ENCODE peak calls at places on chromosomes 5 and 9, in seven cellular contexts. One of them, this sample, is unnamed.

GRCh38 chr9:134681061-134681661 is 39.6 kb downstream of the COL5A1 start:
- DNase-seq in AG10803: no peak
- DNase-seq in MM.1S: no peak
- DNase-seq in cardiac muscle cell: no peak
- DNase-seq in GM10248: no peak
- DNase-seq in AG09309: no peak
- DNase-seq in brain microvascular endothelial cell: peak
- DNase-seq in this sample: no peak

GRCh38 chr5:115068239-115069086 is 101.2 kb downstream of the TRIM36 start:
- DNase-seq in MM.1S: peak
- DNase-seq in cardiac muscle cell: peak
- DNase-seq in brain microvascular endothelial cell: peak
- DNase-seq in AG10803: peak
- DNase-seq in GM10248: no peak
- DNase-seq in AG09309: no peak
- DNase-seq in this sample: peak

GRCh38 chr9:87695523-87695922 is 30.4 kb upstream of the CTSL start:
- DNase-seq in GM10248: no peak
- DNase-seq in brain microvascular endothelial cell: no peak
- DNase-seq in cardiac muscle cell: no peak
- DNase-seq in AG09309: no peak
- DNase-seq in AG10803: no peak
- DNase-seq in MM.1S: no peak
- DNase-seq in this sample: no peak

GRCh38 chr5:170181902-170182301 is 50.9 kb upstream of the C5orf58 start:
- DNase-seq in cardiac muscle cell: no peak
- DNase-seq in AG10803: no peak
- DNase-seq in MM.1S: no peak
- DNase-seq in AG09309: no peak
- DNase-seq in GM10248: no peak
- DNase-seq in brain microvascular endothelial cell: no peak
- DNase-seq in this sample: no peak

GRCh38 chr5:5751987-5752386 is 329.5 kb downstream of the ICE1 start:
- DNase-seq in cardiac muscle cell: no peak
- DNase-seq in MM.1S: no peak
- DNase-seq in GM10248: no peak
- DNase-seq in brain microvascular endothelial cell: no peak
- DNase-seq in AG09309: no peak
- DNase-seq in AG10803: no peak
- DNase-seq in this sample: no peak

GRCh38 chr5:149452007-149452664 is 73.0 kb upstream of the IL17B start:
- DNase-seq in cardiac muscle cell: peak
- DNase-seq in AG10803: peak
- DNase-seq in AG09309: no peak
- DNase-seq in brain microvascular endothelial cell: peak
- DNase-seq in GM10248: no peak
- DNase-seq in MM.1S: no peak
- DNase-seq in this sample: no peak

GRCh38 chr9:99562263-99562565 is 259.5 kb upstream of the NR4A3 start:
- DNase-seq in brain microvascular endothelial cell: no peak
- DNase-seq in AG09309: no peak
- DNase-seq in GM10248: no peak
- DNase-seq in AG10803: no peak
- DNase-seq in MM.1S: no peak
- DNase-seq in cardiac muscle cell: no peak
- DNase-seq in this sample: no peak

GRCh38 chr5:135466178-135467050 is 14.3 kb upstream of the TIFAB start:
- DNase-seq in cardiac muscle cell: peak
- DNase-seq in GM10248: peak
- DNase-seq in brain microvascular endothelial cell: peak
- DNase-seq in AG09309: peak
- DNase-seq in AG10803: peak
- DNase-seq in MM.1S: peak
- DNase-seq in this sample: peak

GRCh38 chr5:78221964-78222451 is 72.5 kb downstream of the AP3B1 start:
- DNase-seq in AG10803: peak
- DNase-seq in GM10248: peak
- DNase-seq in MM.1S: peak
- DNase-seq in cardiac muscle cell: peak
- DNase-seq in AG09309: no peak
- DNase-seq in brain microvascular endothelial cell: peak
- DNase-seq in this sample: peak

GRCh38 chr5:104430977-104431620 is 868.5 kb upstream of the NUDT12 start:
- DNase-seq in AG09309: no peak
- DNase-seq in AG10803: no peak
- DNase-seq in GM10248: no peak
- DNase-seq in brain microvascular endothelial cell: no peak
- DNase-seq in MM.1S: no peak
- DNase-seq in cardiac muscle cell: no peak
- DNase-seq in this sample: no peak

GRCh38 chr5:17373406-17374110 is 124.5 kb upstream of the TAF11L2 start:
- DNase-seq in GM10248: no peak
- DNase-seq in AG10803: no peak
- DNase-seq in cardiac muscle cell: no peak
- DNase-seq in MM.1S: no peak
- DNase-seq in brain microvascular endothelial cell: no peak
- DNase-seq in AG09309: no peak
- DNase-seq in this sample: no peak

GRCh38 chr9:121363586-121363961 is 6.5 kb downstream of the STOM start:
- DNase-seq in AG10803: no peak
- DNase-seq in AG09309: no peak
- DNase-seq in brain microvascular endothelial cell: no peak
- DNase-seq in MM.1S: no peak
- DNase-seq in GM10248: no peak
- DNase-seq in cardiac muscle cell: no peak
- DNase-seq in this sample: no peak

GRCh38 chr9:14563902-14564578 is 129.2 kb downstream of the ZDHHC21 start:
- DNase-seq in GM10248: no peak
- DNase-seq in AG10803: no peak
- DNase-seq in MM.1S: no peak
- DNase-seq in cardiac muscle cell: no peak
- DNase-seq in AG09309: no peak
- DNase-seq in brain microvascular endothelial cell: no peak
- DNase-seq in this sample: no peak

GRCh38 chr5:55634204-55634785 is 77.8 kb downstream of the SLC38A9 start:
- DNase-seq in GM10248: no peak
- DNase-seq in brain microvascular endothelial cell: no peak
- DNase-seq in AG10803: peak
- DNase-seq in AG09309: peak
- DNase-seq in cardiac muscle cell: peak
- DNase-seq in MM.1S: no peak
- DNase-seq in this sample: no peak

GRCh38 chr5:111830333-111830732 is 73.3 kb upstream of the NREP start:
- DNase-seq in AG10803: peak
- DNase-seq in cardiac muscle cell: peak
- DNase-seq in brain microvascular endothelial cell: peak
- DNase-seq in AG09309: peak
- DNase-seq in MM.1S: no peak
- DNase-seq in GM10248: no peak
- DNase-seq in this sample: no peak

GRCh38 chr5:107900721-107901120 is 230.0 kb upstream of the EFNA5 start:
- DNase-seq in MM.1S: no peak
- DNase-seq in AG09309: no peak
- DNase-seq in AG10803: no peak
- DNase-seq in GM10248: no peak
- DNase-seq in cardiac muscle cell: no peak
- DNase-seq in brain microvascular endothelial cell: no peak
- DNase-seq in this sample: no peak

GRCh38 chr5:175363300-175363699 is 80.7 kb downstream of the DRD1 start:
- DNase-seq in MM.1S: no peak
- DNase-seq in AG10803: no peak
- DNase-seq in AG09309: no peak
- DNase-seq in brain microvascular endothelial cell: no peak
- DNase-seq in cardiac muscle cell: no peak
- DNase-seq in GM10248: no peak
- DNase-seq in this sample: no peak

GRCh38 chr9:88536951-88537742 is 2.2 kb downstream of the NXNL2 start:
- DNase-seq in brain microvascular endothelial cell: no peak
- DNase-seq in GM10248: no peak
- DNase-seq in cardiac muscle cell: no peak
- DNase-seq in AG10803: no peak
- DNase-seq in MM.1S: no peak
- DNase-seq in AG09309: no peak
- DNase-seq in this sample: no peak

GRCh38 chr5:107067391-107067790 is 603.3 kb downstream of the EFNA5 start:
- DNase-seq in cardiac muscle cell: no peak
- DNase-seq in MM.1S: no peak
- DNase-seq in AG09309: no peak
- DNase-seq in GM10248: no peak
- DNase-seq in AG10803: no peak
- DNase-seq in brain microvascular endothelial cell: no peak
- DNase-seq in this sample: no peak

GRCh38 chr9:69121155-69122085 is 52.7 kb upstream of the TJP2 start:
- DNase-seq in AG10803: peak
- DNase-seq in MM.1S: peak
- DNase-seq in GM10248: peak
- DNase-seq in brain microvascular endothelial cell: peak
- DNase-seq in cardiac muscle cell: peak
- DNase-seq in AG09309: no peak
- DNase-seq in this sample: peak
- TF ChIP-seq CTCF in AG10803: no peak
- TF ChIP-seq CTCF in MM.1S: no peak
- TF ChIP-seq CTCF in GM10248: peak
- TF ChIP-seq CTCF in brain microvascular endothelial cell: no peak
- TF ChIP-seq CTCF in cardiac muscle cell: peak
- TF ChIP-seq CTCF in AG09309: no peak
- TF ChIP-seq CTCF in this sample: no peak

DNA sequence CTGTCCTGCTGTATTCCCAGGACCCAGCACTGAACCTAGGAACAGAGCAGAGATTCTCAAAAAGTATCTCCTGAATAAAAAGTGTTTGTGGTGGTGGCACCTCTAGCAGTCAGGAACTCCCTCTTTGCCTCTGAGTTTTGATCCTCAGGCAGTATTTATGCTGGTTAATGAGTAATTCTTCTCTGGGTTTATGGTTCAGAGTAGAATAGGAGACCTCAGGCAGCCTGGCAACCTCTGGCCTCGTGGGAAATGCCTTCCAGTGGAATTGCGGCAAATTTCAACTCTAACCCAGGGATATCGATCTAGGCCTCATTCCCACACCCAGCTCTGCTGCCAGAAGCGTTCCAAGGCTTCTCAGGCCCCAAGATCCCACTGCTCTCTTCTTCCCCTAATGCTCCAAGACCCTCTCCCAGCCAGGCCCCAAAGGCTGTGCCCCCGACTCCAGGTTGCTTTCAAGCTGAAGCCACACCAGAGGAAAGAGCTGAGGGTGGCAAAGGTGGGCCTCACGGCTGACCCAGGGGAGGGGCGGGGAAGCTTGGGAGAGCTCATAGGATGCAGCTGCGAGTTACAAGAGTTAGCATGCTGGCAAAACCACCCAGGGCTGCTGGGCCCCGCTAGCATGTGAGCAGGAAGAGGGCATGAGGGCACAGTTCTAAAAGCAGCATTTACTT is 10.9 kb upstream of the HDHD3 start:
- DNase-seq in MM.1S: no peak
- DNase-seq in AG10803: no peak
- DNase-seq in brain microvascular endothelial cell: no peak
- DNase-seq in GM10248: no peak
- DNase-seq in AG09309: no peak
- DNase-seq in cardiac muscle cell: no peak
- DNase-seq in this sample: no peak
- TF ChIP-seq CTCF in MM.1S: no peak
- TF ChIP-seq CTCF in AG10803: no peak
- TF ChIP-seq CTCF in brain microvascular endothelial cell: no peak
- TF ChIP-seq CTCF in GM10248: no peak
- TF ChIP-seq CTCF in AG09309: no peak
- TF ChIP-seq CTCF in cardiac muscle cell: no peak
- TF ChIP-seq CTCF in this sample: no peak

DNA sequence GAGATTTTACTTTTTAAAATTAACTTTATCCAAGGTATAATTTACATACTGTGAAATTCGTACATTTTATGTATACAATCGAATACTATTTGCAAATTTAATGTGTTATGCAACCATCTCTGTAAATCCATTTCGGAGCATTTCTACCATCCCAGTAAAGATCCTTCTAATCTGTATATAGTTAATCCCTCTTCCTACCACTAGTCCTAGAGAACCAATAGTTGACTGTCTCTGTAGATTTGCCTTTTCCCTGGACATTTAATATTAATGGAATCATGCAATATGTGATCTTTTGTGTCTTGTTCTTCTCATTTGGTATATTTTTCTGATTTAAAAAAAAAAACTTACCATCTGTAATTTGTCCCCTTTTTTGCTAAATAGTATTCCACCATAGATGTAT is 74.8 kb downstream of the RAB24 start:
- DNase-seq in AG09309: no peak
- DNase-seq in GM10248: no peak
- DNase-seq in cardiac muscle cell: no peak
- DNase-seq in MM.1S: no peak
- DNase-seq in AG10803: no peak
- DNase-seq in brain microvascular endothelial cell: no peak
- DNase-seq in this sample: no peak
- TF ChIP-seq CTCF in AG09309: no peak
- TF ChIP-seq CTCF in GM10248: no peak
- TF ChIP-seq CTCF in cardiac muscle cell: no peak
- TF ChIP-seq CTCF in MM.1S: no peak
- TF ChIP-seq CTCF in AG10803: no peak
- TF ChIP-seq CTCF in brain microvascular endothelial cell: no peak
- TF ChIP-seq CTCF in this sample: no peak

GRCh38 chr5:37517686-37518085 is 138.6 kb downstream of the WDR70 start:
- DNase-seq in MM.1S: no peak
- DNase-seq in GM10248: no peak
- DNase-seq in brain microvascular endothelial cell: no peak
- DNase-seq in AG10803: no peak
- DNase-seq in cardiac muscle cell: no peak
- DNase-seq in AG09309: no peak
- DNase-seq in this sample: no peak

GRCh38 chr5:37514946-37515345 is 135.8 kb downstream of the WDR70 start:
- DNase-seq in AG09309: no peak
- DNase-seq in AG10803: no peak
- DNase-seq in MM.1S: no peak
- DNase-seq in GM10248: no peak
- DNase-seq in brain microvascular endothelial cell: no peak
- DNase-seq in cardiac muscle cell: no peak
- DNase-seq in this sample: no peak

GRCh38 chr5:37519304-37519703 is 140.2 kb downstream of the WDR70 start:
- DNase-seq in GM10248: no peak
- DNase-seq in MM.1S: no peak
- DNase-seq in brain microvascular endothelial cell: no peak
- DNase-seq in AG09309: no peak
- DNase-seq in cardiac muscle cell: no peak
- DNase-seq in AG10803: no peak
- DNase-seq in this sample: no peak

GRCh38 chr5:37519807-37520206 is 140.7 kb downstream of the WDR70 start:
- DNase-seq in AG09309: no peak
- DNase-seq in MM.1S: no peak
- DNase-seq in cardiac muscle cell: no peak
- DNase-seq in GM10248: no peak
- DNase-seq in AG10803: no peak
- DNase-seq in brain microvascular endothelial cell: no peak
- DNase-seq in this sample: no peak

DNA sequence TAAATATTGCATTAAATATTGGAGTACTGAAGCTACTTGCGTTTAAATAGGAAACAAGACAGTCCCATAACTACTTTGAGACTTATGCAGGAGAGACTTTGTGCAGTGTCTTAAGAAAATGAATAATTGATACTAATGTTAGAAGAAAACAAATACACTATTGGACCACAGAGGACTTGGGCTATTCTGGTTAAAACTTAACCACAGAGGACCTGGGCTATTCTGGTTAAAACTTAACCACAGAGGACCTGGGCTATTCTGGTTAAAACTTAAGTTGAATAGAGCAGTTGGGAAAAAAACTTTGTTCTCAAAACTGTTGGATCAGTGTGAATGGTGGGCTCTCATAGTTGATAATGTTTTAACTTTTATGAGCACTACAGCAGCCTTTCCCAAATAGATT is 141.7 kb downstream of the WDR70 start:
- DNase-seq in GM10248: no peak
- DNase-seq in MM.1S: no peak
- DNase-seq in cardiac muscle cell: no peak
- DNase-seq in AG09309: no peak
- DNase-seq in brain microvascular endothelial cell: no peak
- DNase-seq in AG10803: no peak
- DNase-seq in this sample: no peak
- TF ChIP-seq CTCF in GM10248: no peak
- TF ChIP-seq CTCF in MM.1S: no peak
- TF ChIP-seq CTCF in cardiac muscle cell: no peak
- TF ChIP-seq CTCF in AG09309: no peak
- TF ChIP-seq CTCF in brain microvascular endothelial cell: no peak
- TF ChIP-seq CTCF in AG10803: no peak
- TF ChIP-seq CTCF in this sample: no peak